ENCODE peak calls at places on chromosomes 3 and 15, in nine cellular contexts. E is AG04450; U is heart left ventricle; R is cardiac muscle cell; Z is CD8-positive, alpha-beta memory T cell; V is CD4-positive, CD25-positive, alpha-beta regulatory T cell; K is CD4-positive, alpha-beta T cell; W is PC-3; Q is adrenal gland. X is an unnamed sample.

GRCh38 chr3:57556459-57557087 is 499 bp downstream of the PDE12 start:
- DNase-seq in E (no peak), U (no peak), R (peak), Z (peak), V (no peak), K (peak), W (peak), Q (peak), X (no peak)

GRCh38 chr3:178709047-178709446 is 172.8 kb downstream of the KCNMB2 start:
- DNase-seq in E (no peak), U (no peak), R (no peak), Z (no peak), V (no peak), K (no peak), W (no peak), Q (no peak), X (no peak)

GRCh38 chr15:90221251-90221900 is 12.4 kb downstream of the CIB1 start:
- DNase-seq in E (peak), U (peak), R (peak), Z (no peak), V (no peak), K (peak), W (peak), Q (peak), X (peak)

GRCh38 chr3:142353571-142353970 is 94.3 kb downstream of the XRN1 start:
- DNase-seq in E (no peak), U (no peak), R (no peak), Z (no peak), V (no peak), K (no peak), W (no peak), Q (no peak), X (no peak)

GRCh38 chr3:126049289-126050049 is 34.5 kb downstream of the SLC41A3 start:
- DNase-seq in E (no peak), U (no peak), R (no peak), Z (no peak), V (no peak), K (no peak), W (no peak), Q (no peak), X (no peak)

GRCh38 chr3:70120360-70120966 is 120.9 kb downstream of the SAMMSON start:
- DNase-seq in E (peak), U (peak), R (peak), Z (no peak), V (peak), K (peak), W (peak), Q (peak), X (peak)

GRCh38 chr3:9205345-9206143 is 43.9 kb downstream of the SRGAP3 start:
- DNase-seq in E (no peak), U (no peak), R (no peak), Z (no peak), V (no peak), K (no peak), W (no peak), Q (no peak), X (no peak)

GRCh38 chr3:59302442-59302841 is 252.6 kb upstream of the CFAP20DC start:
- DNase-seq in E (no peak), U (no peak), R (no peak), Z (no peak), V (no peak), K (no peak), W (no peak), Q (no peak), X (no peak)

DNA sequence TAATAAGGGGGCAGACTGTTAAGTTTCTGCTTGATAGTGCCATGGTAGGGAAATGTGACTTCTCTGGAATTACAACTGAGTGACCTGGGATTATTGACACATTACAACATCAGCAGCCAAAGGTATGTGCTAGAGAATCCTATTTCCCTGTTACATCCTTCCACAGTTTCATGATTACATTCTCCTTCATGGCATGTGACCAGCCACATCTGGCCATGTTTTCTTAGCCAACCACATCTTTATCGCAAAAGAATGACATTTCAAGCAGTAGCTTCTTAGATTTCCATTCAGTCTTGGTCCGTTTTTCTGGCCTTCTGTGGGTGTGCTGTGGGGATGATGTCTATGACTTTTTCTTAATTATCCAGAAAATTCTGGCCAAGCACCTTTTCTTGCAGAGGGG is 45.4 kb upstream of the CTDSPL start:
- DNase-seq in E (no peak), U (no peak), R (no peak), Z (no peak), V (no peak), K (no peak), W (no peak), Q (no peak), X (no peak)
- H3K27ac ChIP-seq in E (no peak), U (no peak), R (no peak), Z (no peak), V (no peak), K (no peak), W (no peak), Q (no peak), X (no peak)

DNA sequence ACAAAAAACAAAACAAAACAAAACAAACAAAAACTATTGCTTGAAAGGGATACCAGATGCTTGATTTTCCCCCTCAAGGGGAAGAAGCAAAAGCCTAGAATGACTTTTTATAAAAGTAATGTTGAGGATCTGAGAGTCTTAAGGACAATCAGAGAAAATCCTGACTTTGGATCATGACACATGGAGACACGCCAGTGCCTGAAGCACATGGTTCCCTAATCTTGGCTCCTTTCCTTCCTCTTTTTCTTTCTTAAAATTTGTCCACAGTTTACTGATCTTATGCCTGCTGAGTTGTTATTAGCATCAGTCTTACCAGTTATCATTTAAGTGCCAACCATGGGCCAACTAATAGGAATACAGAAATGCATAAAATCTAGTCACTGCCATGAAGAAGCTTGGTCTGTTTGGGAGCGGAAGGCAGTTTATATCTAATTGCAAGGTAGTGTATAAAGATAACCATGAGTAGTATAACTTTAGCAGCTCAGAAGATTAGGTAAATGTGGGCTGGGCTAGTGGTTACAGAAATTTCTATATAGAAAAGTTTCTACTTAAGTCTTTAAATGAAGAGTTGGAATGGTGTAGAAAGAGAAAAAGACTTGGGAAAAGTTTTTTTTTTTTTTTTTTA is 6.9 kb downstream of the GLCE start:
- DNase-seq in E (no peak), U (no peak), R (no peak), Z (no peak), V (no peak), K (no peak), W (no peak), Q (peak), X (no peak)
- H3K27ac ChIP-seq in E (no peak), U (no peak), R (no peak), Z (no peak), V (no peak), K (no peak), W (no peak), Q (no peak), X (no peak)

GRCh38 chr3:128487538-128487812 is 5.5 kb downstream of the GATA2 start:
- DNase-seq in E (no peak), U (no peak), R (no peak), Z (no peak), V (no peak), K (no peak), W (no peak), Q (no peak), X (no peak)

GRCh38 chr3:128486692-128487537 is 6.1 kb downstream of the GATA2 start:
- DNase-seq in E (no peak), U (no peak), R (peak), Z (no peak), V (no peak), K (no peak), W (peak), Q (no peak), X (peak)

GRCh38 chr3:128488636-128488994 is 4.4 kb downstream of the GATA2 start:
- DNase-seq in E (no peak), U (no peak), R (no peak), Z (no peak), V (no peak), K (no peak), W (peak), Q (no peak), X (no peak)

GRCh38 chr3:128488995-128489859 is 3.8 kb downstream of the GATA2 start:
- DNase-seq in E (no peak), U (peak), R (peak), Z (no peak), V (no peak), K (no peak), W (peak), Q (peak), X (peak)

DNA sequence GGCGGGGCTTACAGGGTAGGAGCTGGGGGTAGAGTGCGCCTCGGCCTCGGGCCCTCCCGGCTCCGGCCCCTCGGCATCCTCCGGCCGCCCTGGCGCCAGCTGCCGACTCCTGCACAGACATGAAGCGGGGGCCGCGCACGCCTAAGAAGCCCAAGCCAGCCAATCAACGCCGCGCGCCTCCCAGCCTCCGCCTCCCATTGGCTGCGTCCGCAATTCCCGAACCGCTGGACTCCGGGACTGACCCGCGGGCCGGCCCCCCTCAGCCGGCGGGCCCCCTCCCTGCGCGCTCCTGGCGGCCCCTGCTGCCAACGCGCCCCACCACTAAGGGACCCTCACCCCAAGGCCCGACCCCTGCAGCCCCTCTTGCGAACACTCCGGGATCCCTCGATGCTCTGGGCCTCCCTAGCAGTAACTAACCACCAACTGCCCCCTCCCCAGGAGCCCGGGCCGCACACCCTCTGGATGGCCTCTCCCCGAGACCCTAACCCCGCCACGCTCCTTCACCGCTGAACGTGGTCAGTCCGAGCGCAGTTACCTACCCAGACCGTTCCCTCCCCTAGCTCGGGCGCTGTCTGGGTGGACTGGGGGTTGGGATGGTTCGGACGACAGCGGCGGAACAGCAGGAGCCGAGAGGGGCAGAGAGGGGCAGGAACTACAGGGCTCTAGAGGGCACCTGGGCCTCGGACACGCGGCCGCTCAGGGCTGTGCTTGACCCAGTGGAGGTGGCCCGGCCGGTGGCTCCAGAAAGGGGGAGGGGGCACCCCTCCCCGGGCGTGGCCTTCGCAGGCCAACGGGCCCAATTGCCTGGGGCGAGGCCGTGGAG is 5.0 kb downstream of the GATA2 start:
- DNase-seq in E (peak), U (peak), R (peak), Z (no peak), V (no peak), K (no peak), W (peak), Q (peak), X (peak)
- H3K27ac ChIP-seq in E (peak), U (peak), R (peak), Z (peak), V (no peak), K (no peak), W (peak), Q (peak), X (peak)

GRCh38 chr15:74627766-74628165 is 12.1 kb downstream of the CLK3 start:
- DNase-seq in E (no peak), U (no peak), R (no peak), Z (no peak), V (no peak), K (no peak), W (no peak), Q (no peak), X (no peak)
- H3K27ac ChIP-seq in E (no peak), U (no peak), R (no peak), Z (no peak), V (no peak), K (no peak), W (no peak), Q (peak), X (no peak)

GRCh38 chr15:80585544-80586018 is 109.5 kb upstream of the ABHD17C start:
- DNase-seq in E (no peak), U (no peak), R (no peak), Z (no peak), V (no peak), K (no peak), W (peak), Q (no peak), X (no peak)
- H3K27ac ChIP-seq in E (no peak), U (no peak), R (no peak), Z (no peak), V (no peak), K (no peak), W (peak), Q (no peak), X (no peak)

DNA sequence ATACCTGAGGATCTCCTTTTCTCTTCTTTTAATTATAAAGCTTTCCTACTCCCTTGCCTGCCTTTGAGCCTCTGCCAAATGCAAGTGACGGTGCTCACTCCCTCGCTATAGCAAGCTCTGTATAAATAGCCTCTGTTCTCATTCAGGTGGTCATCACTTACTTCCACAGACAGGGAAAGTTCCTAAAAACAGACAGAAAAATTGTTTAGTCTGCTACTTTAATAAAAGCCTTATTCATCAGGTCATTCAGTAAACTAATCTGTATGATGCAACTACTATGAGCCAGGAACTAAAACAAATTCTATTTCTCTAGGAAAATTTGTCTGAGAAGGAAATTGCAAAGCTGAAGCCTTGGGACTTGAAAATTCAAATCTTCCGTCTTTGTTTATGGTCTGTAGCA is 10.2 kb upstream of the DLG1 start:
- DNase-seq in E (no peak), U (no peak), R (no peak), Z (no peak), V (no peak), K (no peak), W (peak), Q (no peak), X (no peak)
- H3K27ac ChIP-seq in E (peak), U (no peak), R (no peak), Z (no peak), V (no peak), K (no peak), W (peak), Q (peak), X (peak)

DNA sequence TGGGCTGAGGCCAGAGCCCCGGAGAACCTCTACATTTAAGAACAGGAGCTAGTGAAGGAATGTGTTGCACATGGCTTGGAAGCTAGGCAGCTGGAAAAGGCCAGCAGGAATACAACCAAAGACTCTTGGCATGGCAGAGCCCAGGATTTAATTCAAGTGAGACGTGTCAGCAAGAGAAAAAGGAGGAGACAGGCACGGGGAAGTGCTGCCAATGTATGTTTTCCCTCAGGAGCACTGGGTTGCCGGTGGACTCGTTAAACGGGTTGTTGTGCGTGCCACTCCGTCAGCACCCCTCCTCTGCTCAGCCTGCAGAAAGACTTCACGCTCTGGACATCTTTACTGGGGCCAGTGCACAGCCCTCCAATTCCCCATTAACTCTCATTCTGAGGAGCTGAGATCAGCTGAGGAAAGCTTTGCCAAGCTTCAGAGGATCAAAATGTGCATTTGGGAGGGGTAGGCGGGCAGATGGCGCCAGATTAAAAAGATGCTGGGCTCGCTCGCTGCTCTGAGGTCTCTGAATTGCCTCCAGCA is 103.7 kb downstream of the PDZRN3 start:
- DNase-seq in E (no peak), U (peak), R (no peak), Z (no peak), V (no peak), K (no peak), W (no peak), Q (no peak), X (peak)
- H3K27ac ChIP-seq in E (peak), U (peak), R (no peak), Z (no peak), V (no peak), K (no peak), W (no peak), Q (no peak), X (peak)

GRCh38 chr3:24299801-24300626 is 194.6 kb downstream of the THRB start:
- DNase-seq in E (no peak), U (no peak), R (no peak), Z (no peak), V (no peak), K (no peak), W (peak), Q (no peak), X (no peak)

GRCh38 chr3:24300949-24301348 is 193.7 kb downstream of the THRB start:
- DNase-seq in E (no peak), U (no peak), R (no peak), Z (no peak), V (no peak), K (no peak), W (no peak), Q (no peak), X (no peak)

GRCh38 chr3:24303057-24303754 is 191.4 kb downstream of the THRB start:
- DNase-seq in E (no peak), U (no peak), R (no peak), Z (no peak), V (no peak), K (no peak), W (no peak), Q (no peak), X (no peak)

GRCh38 chr3:24299236-24299635 is 195.4 kb downstream of the THRB start:
- DNase-seq in E (no peak), U (no peak), R (no peak), Z (no peak), V (no peak), K (no peak), W (peak), Q (no peak), X (no peak)

DNA sequence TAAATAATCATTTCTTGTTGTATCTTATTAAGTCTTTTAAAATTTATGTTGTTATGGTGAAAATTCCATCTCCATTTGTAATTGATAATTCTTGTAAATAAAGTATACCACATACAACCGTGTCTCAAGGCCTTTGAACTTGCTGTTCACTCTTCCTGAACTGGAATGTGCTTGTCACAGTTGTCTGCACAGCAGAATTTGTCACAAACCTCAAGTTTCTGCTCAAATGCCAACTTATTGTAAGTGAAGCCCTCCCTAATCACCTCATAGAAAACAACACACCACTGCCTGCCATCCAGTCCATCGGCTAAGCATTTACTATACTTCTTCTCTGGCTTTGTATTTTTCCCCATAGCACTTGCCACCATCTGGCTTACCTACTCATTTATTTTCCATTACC is 192.3 kb downstream of the THRB start:
- DNase-seq in E (no peak), U (no peak), R (no peak), Z (no peak), V (no peak), K (no peak), W (no peak), Q (no peak), X (no peak)
- H3K27ac ChIP-seq in E (no peak), U (no peak), R (no peak), Z (no peak), V (no peak), K (no peak), W (no peak), Q (no peak), X (no peak)

DNA sequence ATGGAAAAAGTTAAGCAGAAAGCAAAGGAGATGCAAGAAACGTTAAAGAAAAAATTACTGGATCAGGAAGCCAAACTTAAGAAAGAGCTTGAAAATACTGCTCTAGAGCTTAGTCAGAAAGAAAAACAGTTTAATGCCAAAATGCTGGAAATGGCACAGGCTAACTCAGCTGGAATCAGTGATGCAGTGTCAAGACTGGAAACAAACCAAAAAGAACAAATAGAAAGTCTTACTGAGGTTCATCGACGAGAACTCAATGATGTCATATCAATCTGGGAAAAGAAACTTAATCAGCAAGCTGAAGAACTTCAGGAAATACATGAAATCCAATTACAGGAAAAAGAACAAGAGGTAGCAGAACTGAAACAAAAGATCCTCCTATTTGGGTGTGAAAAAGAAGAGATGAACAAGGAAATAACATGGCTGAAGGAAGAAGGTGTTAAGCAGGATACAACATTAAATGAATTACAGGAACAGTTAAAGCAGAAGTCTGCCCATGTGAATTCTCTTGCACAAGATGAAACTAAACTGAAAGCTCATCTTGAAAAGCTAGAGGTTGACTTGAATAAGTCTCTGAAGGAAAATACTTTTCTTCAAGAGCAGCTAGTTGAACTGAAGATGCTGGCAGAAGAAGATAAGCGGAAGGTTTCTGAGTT is 150.5 kb upstream of the LRRFIP2 start:
- DNase-seq in E (no peak), U (no peak), R (no peak), Z (no peak), V (no peak), K (no peak), W (no peak), Q (no peak), X (no peak)
- H3K27ac ChIP-seq in E (no peak), U (peak), R (no peak), Z (no peak), V (no peak), K (no peak), W (no peak), Q (no peak), X (no peak)